ENCODE peak calls at places on chromosomes 7 and 10, in five cellular contexts. D, K, R, Q and X are unnamed samples.

GRCh38 chr10:19488592-19489280 is 327.5 kb upstream of the PLXDC2 start:
- DNase-seq in D (peak; percentile 87), K (no peak), R (peak; percentile 14), Q (no peak), X (no peak)

GRCh38 chr7:77783111-77783510 is 15.1 kb downstream of the TMEM60 start:
- DNase-seq in D (no peak), K (no peak), R (no peak), Q (no peak), X (no peak)

GRCh38 chr7:137545059-137545730 is 201.7 kb upstream of the PTN start:
- DNase-seq in D (no peak), K (peak; percentile 10), R (no peak), Q (no peak), X (no peak)

GRCh38 chr10:25436431-25436830 is 261.6 kb downstream of the GPR158 start:
- DNase-seq in D (no peak), K (no peak), R (no peak), Q (no peak), X (no peak)

GRCh38 chr10:124667425-124668130 is 76.6 kb downstream of the FAM53B start:
- DNase-seq in D (peak; percentile 32), K (no peak), R (no peak), Q (no peak), X (no peak)

GRCh38 chr10:69974551-69975155 is 78.0 kb upstream of the MACROH2A2 start:
- DNase-seq in D (no peak), K (peak; percentile 70), R (peak; percentile 90), Q (no peak), X (peak; percentile 73)

GRCh38 chr10:102280397-102281015 is 35.2 kb downstream of the GBF1 start:
- DNase-seq in D (peak; percentile 48), K (peak; percentile 6), R (peak; percentile 30), Q (no peak), X (peak; percentile 46)

GRCh38 chr7:5594616-5595544 is 171.2 kb upstream of the TNRC18 start:
- DNase-seq in D (peak; percentile 73), K (peak; percentile 17), R (peak; percentile 56), Q (no peak), X (peak; percentile 58)

GRCh38 chr10:96276831-96277230 is 5.5 kb upstream of the BLNK start:
- DNase-seq in D (no peak), K (no peak), R (peak; percentile 8), Q (no peak), X (no peak)

GRCh38 chr10:17951868-17952371 is at the start of gene SLC39A12:
- DNase-seq in D (no peak), K (peak; percentile 69), R (peak; percentile 86), Q (no peak), X (no peak)

GRCh38 chr10:109875828-109876821 is 47.2 kb downstream of the XPNPEP1 start:
- DNase-seq in D (no peak), K (no peak), R (no peak), Q (no peak), X (no peak)

GRCh38 chr7:155071916-155072315 is 1.8 kb downstream of the HTR5A start:
- DNase-seq in D (no peak), K (no peak), R (no peak), Q (no peak), X (no peak)

GRCh38 chr10:121788115-121788514 is 139.7 kb downstream of the ATE1 start:
- DNase-seq in D (no peak), K (no peak), R (no peak), Q (no peak), X (no peak)

GRCh38 chr7:93558705-93559614 is 15.6 kb downstream of the CALCR start:
- DNase-seq in D (no peak), K (peak; percentile 48), R (no peak), Q (no peak), X (no peak)

GRCh38 chr7:133837248-133837647 is 289.9 kb upstream of the LRGUK start:
- DNase-seq in D (no peak), K (no peak), R (no peak), Q (no peak), X (peak; percentile 35)

GRCh38 chr10:124144536-124144935 is 51.1 kb upstream of the CHST15 start:
- DNase-seq in D (no peak), K (no peak), R (no peak), Q (no peak), X (no peak)

GRCh38 chr10:125006921-125007391 is 65.0 kb downstream of the ZRANB1 start:
- DNase-seq in D (peak; percentile 50), K (no peak), R (peak; percentile 66), Q (no peak), X (peak; percentile 77)

GRCh38 chr10:49081532-49082275 is 33.6 kb downstream of the VSTM4 start:
- DNase-seq in D (peak; percentile 81), K (no peak), R (no peak), Q (no peak), X (no peak)

GRCh38 chr10:49080965-49081364 is 34.4 kb downstream of the VSTM4 start:
- DNase-seq in D (no peak), K (no peak), R (no peak), Q (no peak), X (no peak)

GRCh38 chr10:49080071-49080470 is 35.3 kb downstream of the VSTM4 start:
- DNase-seq in D (no peak), K (peak; percentile 10), R (peak; percentile 66), Q (no peak), X (no peak)

GRCh38 chr10:49083256-49083655 is 32.1 kb downstream of the VSTM4 start:
- DNase-seq in D (peak; percentile 75), K (no peak), R (peak; percentile 32), Q (no peak), X (no peak)

GRCh38 chr10:49082767-49083166 is 32.6 kb downstream of the VSTM4 start:
- DNase-seq in D (peak; percentile 65), K (no peak), R (no peak), Q (no peak), X (no peak)
- H3K4me3 ChIP-seq in D (no peak overlapping the region), K (no peak overlapping the region), R (no peak overlapping the region), Q (no peak overlapping the region), X (no peak overlapping the region)

GRCh38 chr7:33395340-33395739 is 266.0 kb downstream of the BBS9 start:
- DNase-seq in D (no peak), K (no peak), R (peak; percentile 19), Q (no peak), X (no peak)

GRCh38 chr7:33400214-33400538 is 270.8 kb downstream of the BBS9 start:
- DNase-seq in D (no peak), K (no peak), R (no peak), Q (no peak), X (no peak)

GRCh38 chr7:33393770-33394169 is 264.4 kb downstream of the BBS9 start:
- DNase-seq in D (no peak), K (no peak), R (no peak), Q (no peak), X (no peak)

GRCh38 chr7:33399528-33400213 is 270.3 kb downstream of the BBS9 start:
- DNase-seq in D (no peak), K (no peak), R (no peak), Q (no peak), X (no peak)
- H3K4me3 ChIP-seq in D (no peak overlapping the region), K (no peak overlapping the region), R (no peak overlapping the region), Q (no peak overlapping the region), X (no peak overlapping the region)

GRCh38 chr7:27205325-27206280 is 5.7 kb upstream of the HOXA13 start:
- DNase-seq in D (no peak), K (no peak), R (no peak), Q (no peak), X (no peak)
- H3K4me3 ChIP-seq in D (no peak overlapping the region), K (no peak overlapping the region), R (no peak overlapping the region), Q (no peak overlapping the region), X (no peak overlapping the region)

GRCh38 chr7:30144659-30145321 is 10.0 kb downstream of the MTURN start:
- DNase-seq in D (no peak), K (no peak), R (no peak), Q (no peak), X (no peak)

GRCh38 chr7:30143748-30144251 is 9.0 kb downstream of the MTURN start:
- DNase-seq in D (no peak), K (peak; percentile 40), R (peak; percentile 77), Q (no peak), X (no peak)

GRCh38 chr7:30141405-30142045 is 6.7 kb downstream of the MTURN start:
- DNase-seq in D (no peak), K (no peak), R (no peak), Q (no peak), X (no peak)

GRCh38 chr7:30140456-30140855 is 5.7 kb downstream of the MTURN start:
- DNase-seq in D (no peak), K (no peak), R (no peak), Q (no peak), X (no peak)

DNA sequence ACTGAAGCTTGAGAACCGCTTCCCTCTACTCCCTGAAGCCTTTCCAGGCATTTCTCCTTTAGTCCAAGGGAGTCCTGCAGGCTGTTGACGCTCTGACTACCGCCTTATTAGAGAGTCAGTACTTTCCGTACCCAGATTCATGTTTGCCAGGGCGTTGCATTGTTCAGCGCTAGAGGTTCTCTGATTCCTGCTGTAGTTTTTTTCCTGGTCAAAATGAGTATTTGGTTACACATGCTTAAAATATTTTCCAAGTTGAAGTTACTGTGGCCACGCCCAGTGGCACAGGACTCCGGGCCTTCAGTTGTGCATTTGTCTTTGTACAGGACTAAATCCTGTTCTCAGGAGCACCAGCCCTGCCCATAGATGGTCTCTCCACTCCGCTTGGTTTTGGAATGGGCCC is 7.9 kb downstream of the MTURN start:
- DNase-seq in D (no peak), K (peak; percentile 44), R (peak; percentile 74), Q (no peak), X (no peak)
- H3K4me3 ChIP-seq in D (no peak overlapping the region), K (no peak overlapping the region), R (peak overlapping the region; percentile 6), Q (no peak overlapping the region), X (no peak overlapping the region)

DNA sequence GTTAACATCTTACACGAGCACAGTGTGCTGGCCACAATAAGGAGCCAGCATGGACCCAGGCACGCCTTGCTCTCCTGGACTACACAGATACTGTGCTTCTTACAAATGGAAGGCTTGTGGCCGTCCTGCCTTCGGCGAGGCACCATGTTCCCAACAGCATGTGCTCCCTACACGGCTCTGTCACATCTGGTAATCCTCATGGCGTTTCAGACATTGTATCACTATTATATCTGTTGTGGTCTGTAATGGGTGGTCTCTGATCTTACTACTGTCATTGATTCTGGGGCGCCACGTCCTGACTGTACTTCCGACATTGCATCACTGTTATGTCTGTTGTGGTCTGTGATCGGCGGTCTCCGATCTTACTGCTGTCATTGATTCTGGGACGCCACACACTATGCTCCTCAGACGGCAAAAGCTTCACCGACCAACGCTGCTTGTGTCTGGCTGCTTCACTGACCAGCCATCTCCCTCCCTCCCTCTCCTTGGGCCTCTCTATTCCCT is 195.4 kb downstream of the MAD1L1 start:
- DNase-seq in D (peak; percentile 28), K (no peak), R (no peak), Q (peak; percentile 54), X (peak; percentile 2)
- H3K4me3 ChIP-seq in D (peak overlapping the region; percentile 27), K (no peak overlapping the region), R (peak overlapping the region; percentile 15), Q (peak overlapping the region; percentile 83), X (no peak overlapping the region)